ENCODE peak calls at places on chromosomes 11 and 22, in eight cellular contexts. U, Y, C, G, J, F, D and S are unnamed samples.

GRCh38 chr11:134414772-134415765 is 3.0 kb upstream of the B3GAT1 start:
- DNase-seq in U (no peak), Y (no peak), C (no peak), G (peak; percentile 32), J (no peak), F (no peak), D (no peak), S (no peak)

GRCh38 chr22:32444068-32444467 is 20.2 kb downstream of the BPIFC start:
- DNase-seq in U (no peak), Y (no peak), C (no peak), G (peak; percentile 45), J (no peak), F (no peak), D (no peak), S (no peak)

GRCh38 chr22:30246962-30247376 is 410 bp upstream of the LIF start:
- DNase-seq in U (no peak), Y (no peak), C (no peak), G (no peak), J (no peak), F (no peak), D (peak; percentile 87), S (no peak)

GRCh38 chr22:48889209-48889830 is 938.4 kb downstream of the BRD1 start:
- DNase-seq in U (no peak), Y (no peak), C (no peak), G (no peak), J (no peak), F (no peak), D (no peak), S (no peak)

GRCh38 chr11:765025-765801 is 12.1 kb downstream of the GATD1 start:
- DNase-seq in U (peak; percentile 62), Y (peak; percentile 54), C (peak; percentile 69), G (peak; percentile 72), J (peak; percentile 50), F (no peak), D (peak; percentile 60), S (peak; percentile 45)

GRCh38 chr11:115316682-115317081 is 187.5 kb downstream of the CADM1 start:
- DNase-seq in U (no peak), Y (no peak), C (no peak), G (no peak), J (no peak), F (no peak), D (no peak), S (no peak)

GRCh38 chr11:1862588-1863351 is 9.9 kb downstream of the LSP1 start:
- DNase-seq in U (no peak), Y (peak; percentile 17), C (no peak), G (no peak), J (no peak), F (no peak), D (no peak), S (no peak)

GRCh38 chr22:16827506-16827905 is 2.3 kb upstream of the XKR3 start:
- DNase-seq in U (no peak), Y (no peak), C (no peak), G (no peak), J (no peak), F (no peak), D (no peak), S (no peak)

GRCh38 chr22:43776081-43776670 is 35.9 kb downstream of the EFCAB6 start:
- DNase-seq in U (no peak), Y (no peak), C (no peak), G (no peak), J (no peak), F (no peak), D (no peak), S (no peak)

GRCh38 chr22:20558534-20558933 is 51.1 kb downstream of the MED15 start:
- DNase-seq in U (no peak), Y (no peak), C (no peak), G (no peak), J (no peak), F (no peak), D (no peak), S (no peak)

GRCh38 chr11:11213117-11213516 is 139.9 kb downstream of the CSNK2A3 start:
- DNase-seq in U (no peak), Y (no peak), C (no peak), G (no peak), J (no peak), F (no peak), D (no peak), S (no peak)

GRCh38 chr22:28801845-28802594 is 1.7 kb upstream of the XBP1 start:
- DNase-seq in U (no peak), Y (no peak), C (peak; percentile 82), G (no peak), J (no peak), F (no peak), D (peak; percentile 65), S (no peak)

GRCh38 chr11:11387201-11387600 is 34.2 kb upstream of the CSNK2A3 start:
- DNase-seq in U (no peak), Y (no peak), C (no peak), G (no peak), J (no peak), F (no peak), D (no peak), S (no peak)

GRCh38 chr11:71190551-71190950 is 61.8 kb downstream of the SHANK2 start:
- DNase-seq in U (no peak), Y (no peak), C (no peak), G (no peak), J (no peak), F (no peak), D (no peak), S (no peak)

DNA sequence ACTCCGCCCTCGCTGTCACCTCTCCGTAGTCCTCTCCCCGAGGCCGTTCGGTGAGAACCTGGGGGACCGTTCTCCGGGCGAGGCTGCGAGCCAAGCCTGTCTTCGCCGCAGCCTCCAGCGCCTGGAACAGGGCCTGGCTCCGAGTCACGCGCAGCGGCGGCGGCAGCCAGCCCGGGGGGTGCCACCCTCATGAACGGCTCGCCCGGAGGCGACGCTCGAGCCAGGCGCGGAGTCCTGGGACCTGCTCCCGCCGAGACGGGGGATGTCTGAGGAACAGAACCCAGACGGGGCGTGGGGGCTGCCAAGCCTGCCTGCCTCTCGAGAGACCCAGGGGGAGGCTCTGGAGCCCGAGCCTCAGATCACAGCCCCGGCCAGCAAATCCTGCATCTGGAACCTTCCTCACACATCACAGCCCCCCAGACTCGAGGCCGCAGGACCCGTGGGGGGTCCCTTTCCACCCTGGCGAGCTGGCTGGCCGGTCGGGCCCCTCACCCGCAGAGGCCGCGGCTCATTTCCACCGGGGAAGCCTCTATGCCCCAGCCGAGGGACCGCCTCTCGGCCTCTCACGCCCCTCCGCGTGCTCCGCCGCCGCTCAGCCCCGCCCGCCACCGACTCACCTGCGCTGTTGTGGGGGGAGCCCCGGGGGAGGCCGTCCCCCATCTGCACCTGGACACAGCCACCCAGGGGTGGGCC is 4.1 kb downstream of the SHISA8 start:
- DNase-seq in U (peak; percentile 40), Y (peak; percentile 63), C (peak; percentile 42), G (peak; percentile 39), J (no peak), F (peak; percentile 25), D (no peak), S (no peak)
- H3K4me3 ChIP-seq in U (no peak overlapping the region), Y (peak overlapping the region; percentile 43), C (no peak overlapping the region), G (peak overlapping the region; percentile 38), J (no peak overlapping the region), F (peak overlapping the region; percentile 22), D (peak overlapping the region; percentile 19), S (peak overlapping the region; percentile 40)

GRCh38 chr11:80798189-80798588 is 1357.4 kb upstream of the TENM4 start:
- DNase-seq in U (no peak), Y (no peak), C (no peak), G (peak; percentile 62), J (no peak), F (no peak), D (no peak), S (no peak)
- H3K9me3 ChIP-seq in U (no peaks in the 10 kb centered on the region), Y (peaks cover 53% of the 10 kb centered on the region), C (no peaks in the 10 kb centered on the region), G (no peaks in the 10 kb centered on the region), J (no peaks in the 10 kb centered on the region), F (no peaks in the 10 kb centered on the region), D (no peaks in the 10 kb centered on the region), S (no peaks in the 10 kb centered on the region)

DNA sequence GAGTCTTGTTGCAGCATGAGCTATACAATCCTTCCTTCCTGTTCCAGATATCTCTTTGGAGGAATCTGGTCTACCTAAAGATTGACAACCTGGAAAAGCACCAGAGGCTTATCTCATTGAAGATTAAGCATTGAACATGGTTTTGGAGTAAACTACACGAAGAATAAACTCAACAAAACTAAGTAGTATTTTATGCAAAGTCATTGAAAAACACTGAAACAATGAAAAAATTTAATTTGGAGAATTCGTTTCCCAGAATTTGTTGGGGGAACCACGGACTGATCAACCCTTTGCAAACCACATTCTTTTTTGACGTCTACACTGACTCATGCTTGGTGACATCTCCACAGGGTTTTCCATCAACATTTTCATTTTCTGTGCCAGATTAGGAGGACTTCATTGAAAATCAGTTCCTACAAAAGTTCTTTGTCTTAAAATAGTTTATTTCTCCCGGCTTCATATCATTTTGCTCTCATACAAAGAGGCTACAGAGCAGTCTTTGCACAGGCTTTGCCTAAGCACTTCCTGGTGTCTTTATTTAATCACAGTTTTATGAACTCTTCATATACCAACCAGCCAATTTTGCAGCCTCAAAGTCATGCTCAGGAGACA is 186.4 kb downstream of the C11orf91 start:
- DNase-seq in U (no peak), Y (no peak), C (no peak), G (no peak), J (no peak), F (no peak), D (no peak), S (no peak)
- H3K27ac ChIP-seq in U (no peak overlapping the region), Y (no peak overlapping the region), C (no peak overlapping the region), G (no peak overlapping the region), J (no peak overlapping the region), F (no peak overlapping the region), D (no peak overlapping the region), S (no peak overlapping the region)

GRCh38 chr11:118909619-118910308 is 16.0 kb downstream of the BCL9L start:
- DNase-seq in U (no peak), Y (no peak), C (peak; percentile 23), G (no peak), J (no peak), F (no peak), D (no peak), S (no peak)

GRCh38 chr11:118910309-118911112 is 15.2 kb downstream of the BCL9L start:
- DNase-seq in U (peak; percentile 63), Y (peak; percentile 82), C (peak; percentile 80), G (peak; percentile 95), J (peak; percentile 94), F (peak; percentile 63), D (no peak), S (peak; percentile 64)

GRCh38 chr11:118912742-118913410 is 12.8 kb downstream of the BCL9L start:
- DNase-seq in U (no peak), Y (no peak), C (peak; percentile 46), G (no peak), J (no peak), F (no peak), D (peak; percentile 66), S (no peak)

GRCh38 chr11:118911880-118912741 is 13.6 kb downstream of the BCL9L start:
- DNase-seq in U (no peak), Y (peak; percentile 79), C (peak; percentile 76), G (peak; percentile 78), J (peak; percentile 86), F (peak; percentile 69), D (peak; percentile 90), S (peak; percentile 73)

DNA sequence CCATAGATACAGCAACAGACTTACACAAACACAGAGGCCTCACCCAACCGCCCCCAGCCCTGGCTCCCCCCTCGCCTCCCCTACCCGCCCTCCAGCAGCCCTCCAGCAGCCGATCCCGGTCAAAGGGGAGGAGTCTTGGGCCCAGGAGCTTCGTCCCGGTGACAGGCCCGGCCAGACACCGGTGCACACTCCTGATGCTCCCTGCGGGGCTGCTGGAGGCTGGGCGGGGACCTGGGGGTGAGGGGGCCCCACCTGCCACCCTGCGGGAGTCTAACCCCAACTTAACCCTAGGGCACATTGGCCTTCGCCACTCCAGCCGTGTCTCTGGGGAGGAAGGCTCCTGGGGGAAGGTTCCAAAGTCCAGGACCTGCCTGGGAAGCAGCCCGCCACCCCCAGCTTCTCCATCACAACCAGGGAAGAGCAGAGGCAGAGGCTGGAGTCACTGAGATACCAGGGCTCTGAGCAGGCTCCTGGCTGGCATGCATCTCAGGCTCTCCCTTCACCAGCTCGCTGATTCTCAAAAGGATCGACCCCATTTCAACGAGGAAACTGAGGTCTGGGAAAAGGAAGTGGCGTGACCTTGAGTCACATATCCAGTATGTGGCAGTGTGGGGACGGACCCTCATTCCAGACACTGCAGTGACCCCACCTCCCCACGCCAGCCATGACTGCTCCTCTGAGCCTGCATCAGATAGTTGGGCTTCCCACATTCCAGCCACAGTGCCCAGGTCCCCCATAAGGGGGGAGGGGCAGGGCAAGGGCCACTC is 14.4 kb downstream of the BCL9L start:
- DNase-seq in U (no peak), Y (no peak), C (peak; percentile 48), G (peak; percentile 55), J (no peak), F (no peak), D (peak; percentile 77), S (no peak)
- H3K4me3 ChIP-seq in U (peak overlapping the region; percentile 48), Y (peak overlapping the region; percentile 49), C (no peak overlapping the region), G (peak overlapping the region; percentile 36), J (no peak overlapping the region), F (peak overlapping the region; percentile 34), D (peak overlapping the region; percentile 17), S (peak overlapping the region; percentile 49)